ENCODE peak calls at places on chromosomes 2 and 18, in seven cellular contexts. One of them, this sample, is unnamed.

GRCh38 chr2:239315308-239315707 is 85.5 kb downstream of the HDAC4 start:
- DNase-seq in SK-N-SH: no peak
- DNase-seq in astrocyte: no peak
- DNase-seq in tibial artery: no peak
- DNase-seq in mammary epithelial cell: no peak
- DNase-seq in AG04450: no peak
- DNase-seq in heart left ventricle: no peak
- DNase-seq in this sample: no peak

GRCh38 chr2:234134496-234134895 is 84.0 kb downstream of the SPP2 start:
- DNase-seq in SK-N-SH: no peak
- DNase-seq in astrocyte: no peak
- DNase-seq in tibial artery: no peak
- DNase-seq in mammary epithelial cell: peak; percentile 34
- DNase-seq in AG04450: no peak
- DNase-seq in heart left ventricle: no peak
- DNase-seq in this sample: no peak

GRCh38 chr2:126971481-126972271 is 73.0 kb downstream of the TEX51 start:
- DNase-seq in SK-N-SH: peak; percentile 92
- DNase-seq in astrocyte: peak; percentile 41
- DNase-seq in tibial artery: peak; percentile 83
- DNase-seq in mammary epithelial cell: peak; percentile 34
- DNase-seq in AG04450: peak; percentile 21
- DNase-seq in heart left ventricle: peak; percentile 67
- DNase-seq in this sample: peak; percentile 12

GRCh38 chr2:67600946-67601345 is 203.8 kb downstream of the ETAA1 start:
- DNase-seq in SK-N-SH: no peak
- DNase-seq in astrocyte: peak; percentile 95
- DNase-seq in tibial artery: no peak
- DNase-seq in mammary epithelial cell: peak; percentile 50
- DNase-seq in AG04450: no peak
- DNase-seq in heart left ventricle: no peak
- DNase-seq in this sample: peak; percentile 54

GRCh38 chr2:113127646-113128385 is 418 bp downstream of the IL1RN start:
- DNase-seq in SK-N-SH: no peak
- DNase-seq in astrocyte: no peak
- DNase-seq in tibial artery: no peak
- DNase-seq in mammary epithelial cell: no peak
- DNase-seq in AG04450: no peak
- DNase-seq in heart left ventricle: no peak
- DNase-seq in this sample: no peak

GRCh38 chr18:35707674-35708073 is 126.1 kb downstream of the GALNT1 start:
- DNase-seq in SK-N-SH: no peak
- DNase-seq in astrocyte: no peak
- DNase-seq in tibial artery: no peak
- DNase-seq in mammary epithelial cell: no peak
- DNase-seq in AG04450: no peak
- DNase-seq in heart left ventricle: no peak
- DNase-seq in this sample: no peak

GRCh38 chr18:57242285-57242684 is 95.4 kb downstream of the BOD1L2 start:
- DNase-seq in SK-N-SH: no peak
- DNase-seq in astrocyte: no peak
- DNase-seq in tibial artery: no peak
- DNase-seq in mammary epithelial cell: no peak
- DNase-seq in AG04450: no peak
- DNase-seq in heart left ventricle: no peak
- DNase-seq in this sample: no peak

GRCh38 chr2:25926913-25927312 is 48.6 kb upstream of the ASXL2 start:
- DNase-seq in SK-N-SH: no peak
- DNase-seq in astrocyte: no peak
- DNase-seq in tibial artery: no peak
- DNase-seq in mammary epithelial cell: no peak
- DNase-seq in AG04450: no peak
- DNase-seq in heart left ventricle: no peak
- DNase-seq in this sample: no peak

GRCh38 chr2:207796585-207797350 is 27.1 kb upstream of the FZD5 start:
- DNase-seq in SK-N-SH: no peak
- DNase-seq in astrocyte: no peak
- DNase-seq in tibial artery: no peak
- DNase-seq in mammary epithelial cell: no peak
- DNase-seq in AG04450: no peak
- DNase-seq in heart left ventricle: peak; percentile 48
- DNase-seq in this sample: no peak

GRCh38 chr2:240655931-240656886 is 26.5 kb downstream of the AQP12B start:
- DNase-seq in SK-N-SH: no peak
- DNase-seq in astrocyte: peak; percentile 10
- DNase-seq in tibial artery: no peak
- DNase-seq in mammary epithelial cell: peak; percentile 20
- DNase-seq in AG04450: no peak
- DNase-seq in heart left ventricle: no peak
- DNase-seq in this sample: no peak

GRCh38 chr2:233270366-233270765 is 18.9 kb downstream of the ATG16L1 start:
- DNase-seq in SK-N-SH: no peak
- DNase-seq in astrocyte: no peak
- DNase-seq in tibial artery: no peak
- DNase-seq in mammary epithelial cell: no peak
- DNase-seq in AG04450: no peak
- DNase-seq in heart left ventricle: no peak
- DNase-seq in this sample: no peak

GRCh38 chr2:144950874-144951560 is 431.1 kb upstream of the ZEB2 start:
- DNase-seq in SK-N-SH: no peak
- DNase-seq in astrocyte: peak; percentile 77
- DNase-seq in tibial artery: no peak
- DNase-seq in mammary epithelial cell: peak; percentile 95
- DNase-seq in AG04450: peak; percentile 23
- DNase-seq in heart left ventricle: no peak
- DNase-seq in this sample: peak; percentile 94

GRCh38 chr18:13502585-13502984 is 223.8 kb downstream of the FAM210A start:
- DNase-seq in SK-N-SH: no peak
- DNase-seq in astrocyte: peak; percentile 17
- DNase-seq in tibial artery: peak; percentile 71
- DNase-seq in mammary epithelial cell: no peak
- DNase-seq in AG04450: no peak
- DNase-seq in heart left ventricle: peak; percentile 66
- DNase-seq in this sample: no peak

GRCh38 chr2:72142743-72143440 is 4.8 kb downstream of the CYP26B1 start:
- DNase-seq in SK-N-SH: peak; percentile 61
- DNase-seq in astrocyte: no peak
- DNase-seq in tibial artery: peak; percentile 91
- DNase-seq in mammary epithelial cell: no peak
- DNase-seq in AG04450: no peak
- DNase-seq in heart left ventricle: peak; percentile 78
- DNase-seq in this sample: no peak

GRCh38 chr2:189407161-189407943 is 33.9 kb upstream of the WDR75 start:
- DNase-seq in SK-N-SH: peak; percentile 44
- DNase-seq in astrocyte: peak; percentile 78
- DNase-seq in tibial artery: no peak
- DNase-seq in mammary epithelial cell: peak; percentile 22
- DNase-seq in AG04450: peak; percentile 56
- DNase-seq in heart left ventricle: no peak
- DNase-seq in this sample: no peak

GRCh38 chr2:71672011-71672639 is 218.8 kb downstream of the DYSF start:
- DNase-seq in SK-N-SH: peak; percentile 40
- DNase-seq in astrocyte: no peak
- DNase-seq in tibial artery: peak; percentile 52
- DNase-seq in mammary epithelial cell: no peak
- DNase-seq in AG04450: no peak
- DNase-seq in heart left ventricle: no peak
- DNase-seq in this sample: no peak

GRCh38 chr2:202950592-202950991 is 38.5 kb downstream of the CARF start:
- DNase-seq in SK-N-SH: no peak
- DNase-seq in astrocyte: no peak
- DNase-seq in tibial artery: no peak
- DNase-seq in mammary epithelial cell: no peak
- DNase-seq in AG04450: no peak
- DNase-seq in heart left ventricle: no peak
- DNase-seq in this sample: no peak

GRCh38 chr18:48124857-48125626 is 194.6 kb upstream of the SMAD2 start:
- DNase-seq in SK-N-SH: no peak
- DNase-seq in astrocyte: no peak
- DNase-seq in tibial artery: no peak
- DNase-seq in mammary epithelial cell: no peak
- DNase-seq in AG04450: no peak
- DNase-seq in heart left ventricle: no peak
- DNase-seq in this sample: no peak

GRCh38 chr2:237888389-237888788 is 29.0 kb downstream of the RAMP1 start:
- DNase-seq in SK-N-SH: no peak
- DNase-seq in astrocyte: peak; percentile 68
- DNase-seq in tibial artery: no peak
- DNase-seq in mammary epithelial cell: no peak
- DNase-seq in AG04450: no peak
- DNase-seq in heart left ventricle: no peak
- DNase-seq in this sample: no peak
- H3K27ac ChIP-seq in SK-N-SH: peak overlapping the region; percentile 99
- H3K27ac ChIP-seq in astrocyte: no peak overlapping the region
- H3K27ac ChIP-seq in tibial artery: peak overlapping the region; percentile 99
- H3K27ac ChIP-seq in mammary epithelial cell: no peak overlapping the region
- H3K27ac ChIP-seq in AG04450: no peak overlapping the region
- H3K27ac ChIP-seq in heart left ventricle: peak overlapping the region; percentile 89
- H3K27ac ChIP-seq in this sample: no peak overlapping the region

GRCh38 chr2:20421336-20421987 is 25.4 kb upstream of the RHOB start:
- DNase-seq in SK-N-SH: no peak
- DNase-seq in astrocyte: no peak
- DNase-seq in tibial artery: peak; percentile 73
- DNase-seq in mammary epithelial cell: no peak
- DNase-seq in AG04450: no peak
- DNase-seq in heart left ventricle: no peak
- DNase-seq in this sample: no peak
- TF ChIP-seq CTCF in SK-N-SH: no peak
- TF ChIP-seq CTCF in astrocyte: no peak
- TF ChIP-seq CTCF in tibial artery: no peak
- TF ChIP-seq CTCF in mammary epithelial cell: no peak
- TF ChIP-seq CTCF in AG04450: no peak
- TF ChIP-seq CTCF in heart left ventricle: no peak
- TF ChIP-seq CTCF in this sample: no peak

DNA sequence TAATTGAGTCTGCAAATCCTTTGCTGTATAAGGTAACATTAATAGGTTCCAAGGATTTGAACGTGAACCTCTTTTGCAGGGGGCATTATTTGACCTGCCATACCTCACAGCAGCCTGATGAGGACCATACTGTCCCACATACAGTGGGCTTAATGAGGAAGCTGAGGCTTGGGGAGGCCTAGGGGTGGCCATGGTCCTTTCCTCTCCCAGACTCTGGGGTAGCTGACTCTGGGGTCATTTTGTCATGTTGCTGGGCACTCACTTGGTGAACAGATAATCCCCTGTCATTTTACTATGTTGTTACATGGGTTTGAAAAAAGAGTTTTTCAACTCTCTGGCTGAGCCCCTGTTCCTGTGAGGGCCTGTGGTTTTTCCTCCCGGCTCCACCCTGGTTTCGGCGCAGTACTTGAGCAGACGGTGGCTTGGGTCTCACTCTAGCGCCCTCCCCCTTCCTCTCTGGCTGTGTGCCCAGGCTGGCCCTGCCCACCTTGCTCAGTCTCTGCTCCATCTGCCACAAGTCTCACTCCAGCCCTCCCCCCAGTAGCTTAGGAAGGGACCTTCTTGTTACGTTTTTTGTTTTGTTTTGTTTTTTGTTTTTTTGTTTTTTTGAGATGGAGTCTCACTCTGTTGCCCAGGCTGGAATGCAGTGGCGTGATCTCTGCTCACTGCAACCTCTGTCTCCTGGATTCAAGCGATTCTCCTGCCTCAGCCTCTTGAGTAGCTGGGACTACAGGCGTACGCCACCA is 21.0 kb downstream of the INPP4A start:
- DNase-seq in SK-N-SH: peak; percentile 83
- DNase-seq in astrocyte: peak; percentile 66
- DNase-seq in tibial artery: no peak
- DNase-seq in mammary epithelial cell: no peak
- DNase-seq in AG04450: no peak
- DNase-seq in heart left ventricle: peak; percentile 81
- DNase-seq in this sample: no peak
- H3K27ac ChIP-seq in SK-N-SH: peak overlapping the region; percentile 75
- H3K27ac ChIP-seq in astrocyte: no peak overlapping the region
- H3K27ac ChIP-seq in tibial artery: no peak overlapping the region
- H3K27ac ChIP-seq in mammary epithelial cell: no peak overlapping the region
- H3K27ac ChIP-seq in AG04450: no peak overlapping the region
- H3K27ac ChIP-seq in heart left ventricle: peak overlapping the region; percentile 72
- H3K27ac ChIP-seq in this sample: no peak overlapping the region

DNA sequence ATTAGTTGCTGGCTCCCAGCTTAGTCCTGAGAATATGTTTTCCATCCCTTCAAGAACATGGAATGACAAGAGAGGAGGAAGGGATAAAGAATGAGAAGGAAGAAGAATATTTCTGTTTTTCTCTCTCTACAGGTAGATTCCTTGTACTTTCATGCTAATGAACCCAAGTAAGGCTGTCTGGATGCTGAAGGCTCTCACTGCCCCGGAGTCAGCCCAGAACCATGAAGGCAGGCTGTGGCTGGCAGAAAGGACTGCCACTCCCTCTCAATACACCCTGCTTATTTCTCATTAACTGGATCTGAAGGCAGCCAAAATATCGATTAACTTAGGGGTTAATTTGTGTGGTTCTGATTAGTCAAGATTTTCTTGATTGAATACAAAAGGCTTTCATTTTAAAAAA is 93.1 kb upstream of the NPAS2 start:
- DNase-seq in SK-N-SH: no peak
- DNase-seq in astrocyte: no peak
- DNase-seq in tibial artery: no peak
- DNase-seq in mammary epithelial cell: no peak
- DNase-seq in AG04450: no peak
- DNase-seq in heart left ventricle: no peak
- DNase-seq in this sample: no peak
- TF ChIP-seq CTCF in SK-N-SH: no peak
- TF ChIP-seq CTCF in astrocyte: no peak
- TF ChIP-seq CTCF in tibial artery: no peak
- TF ChIP-seq CTCF in mammary epithelial cell: no peak
- TF ChIP-seq CTCF in AG04450: no peak
- TF ChIP-seq CTCF in heart left ventricle: no peak
- TF ChIP-seq CTCF in this sample: no peak

This sample was measured in foreskin keratinocyte.